ENCODE peak calls at places on chromosomes 12 and 14, in four cellular contexts. One of them, this sample, is unnamed.

GRCh38 chr14:49566714-49567113 is 19.5 kb downstream of the RPS29 start:
- DNase-seq in CD8-positive, alpha-beta T cell: no peak
- DNase-seq in fibroblast of the aortic adventitia: no peak
- DNase-seq in pancreas: no peak
- DNase-seq in this sample: no peak

GRCh38 chr14:100471451-100472093 is 115.6 kb downstream of the BEGAIN start:
- DNase-seq in CD8-positive, alpha-beta T cell: no peak
- DNase-seq in fibroblast of the aortic adventitia: no peak
- DNase-seq in pancreas: no peak
- DNase-seq in this sample: no peak

GRCh38 chr12:51323966-51324895 is at the start of gene BIN2:
- DNase-seq in fibroblast of the aortic adventitia: no peak
- DNase-seq in pancreas: no peak
- DNase-seq in CD8-positive, alpha-beta T cell: peak; percentile 70
- DNase-seq in this sample: no peak

GRCh38 chr12:127582074-127582473 is 684.9 kb upstream of the TMEM132C start:
- DNase-seq in fibroblast of the aortic adventitia: peak; percentile 30
- DNase-seq in CD8-positive, alpha-beta T cell: no peak
- DNase-seq in pancreas: no peak
- DNase-seq in this sample: no peak

GRCh38 chr14:20400589-20400964 is 12.7 kb downstream of the TEP1 start:
- DNase-seq in pancreas: no peak
- DNase-seq in CD8-positive, alpha-beta T cell: no peak
- DNase-seq in fibroblast of the aortic adventitia: no peak
- DNase-seq in this sample: no peak

GRCh38 chr14:105863296-105864108 is 337.1 kb downstream of the TMEM121 start:
- DNase-seq in pancreas: peak; percentile 6
- DNase-seq in CD8-positive, alpha-beta T cell: no peak
- DNase-seq in fibroblast of the aortic adventitia: no peak
- DNase-seq in this sample: no peak

GRCh38 chr12:108622425-108622824 is 11.3 kb downstream of the SELPLG start:
- DNase-seq in pancreas: no peak
- DNase-seq in fibroblast of the aortic adventitia: peak; percentile 48
- DNase-seq in CD8-positive, alpha-beta T cell: no peak
- DNase-seq in this sample: no peak

GRCh38 chr12:42641231-42641630 is 51.7 kb upstream of the PRICKLE1 start:
- DNase-seq in CD8-positive, alpha-beta T cell: no peak
- DNase-seq in fibroblast of the aortic adventitia: peak; percentile 16
- DNase-seq in pancreas: no peak
- DNase-seq in this sample: no peak

GRCh38 chr14:106094654-106095189 is 568.3 kb downstream of the TMEM121 start:
- DNase-seq in CD8-positive, alpha-beta T cell: no peak
- DNase-seq in pancreas: no peak
- DNase-seq in fibroblast of the aortic adventitia: no peak
- DNase-seq in this sample: no peak

GRCh38 chr14:96582641-96582980 is 80.4 kb downstream of the PAPOLA start:
- DNase-seq in pancreas: no peak
- DNase-seq in CD8-positive, alpha-beta T cell: no peak
- DNase-seq in fibroblast of the aortic adventitia: no peak
- DNase-seq in this sample: no peak

DNA sequence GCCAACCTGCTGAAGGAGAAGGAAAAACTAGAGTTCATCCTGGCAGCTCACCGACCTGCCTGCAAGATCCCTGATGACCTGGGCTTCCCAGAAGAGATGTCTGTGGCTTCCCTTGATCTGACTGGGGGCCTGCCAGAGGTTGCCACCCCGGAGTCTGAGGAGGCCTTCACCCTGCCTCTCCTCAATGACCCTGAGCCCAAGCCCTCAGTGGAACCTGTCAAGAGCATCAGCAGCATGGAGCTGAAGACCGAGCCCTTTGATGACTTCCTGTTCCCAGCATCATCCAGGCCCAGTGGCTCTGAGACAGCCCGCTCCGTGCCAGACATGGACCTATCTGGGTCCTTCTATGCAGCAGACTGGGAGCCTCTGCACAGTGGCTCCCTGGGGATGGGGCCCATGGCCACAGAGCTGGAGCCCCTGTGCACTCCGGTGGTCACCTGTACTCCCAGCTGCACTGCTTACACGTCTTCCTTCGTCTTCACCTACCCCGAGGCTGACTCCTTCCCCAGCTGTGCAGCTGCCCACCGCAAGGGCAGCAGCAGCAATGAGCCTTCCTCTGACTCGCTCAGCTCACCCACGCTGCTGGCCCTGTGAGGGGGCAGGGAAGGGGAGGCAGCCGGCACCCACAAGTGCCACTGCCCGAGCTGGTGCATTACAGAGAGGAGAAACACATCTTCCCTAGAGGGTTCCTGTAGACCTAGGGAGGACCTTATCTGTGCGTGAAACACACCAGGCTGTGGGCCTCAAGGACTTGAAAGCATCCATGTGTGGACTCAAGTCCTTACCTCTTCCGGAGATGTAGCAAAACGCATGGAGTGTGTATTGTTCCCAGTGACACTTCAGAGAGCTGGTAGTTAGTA is 2.4 kb downstream of the FOS start:
- DNase-seq in fibroblast of the aortic adventitia: no peak
- DNase-seq in CD8-positive, alpha-beta T cell: no peak
- DNase-seq in pancreas: peak; percentile 60
- DNase-seq in this sample: no peak
- H3K4me3 ChIP-seq in fibroblast of the aortic adventitia: no peak overlapping the region
- H3K4me3 ChIP-seq in CD8-positive, alpha-beta T cell: no peak overlapping the region
- H3K4me3 ChIP-seq in pancreas: no peak overlapping the region
- H3K4me3 ChIP-seq in this sample: no peak overlapping the region

DNA sequence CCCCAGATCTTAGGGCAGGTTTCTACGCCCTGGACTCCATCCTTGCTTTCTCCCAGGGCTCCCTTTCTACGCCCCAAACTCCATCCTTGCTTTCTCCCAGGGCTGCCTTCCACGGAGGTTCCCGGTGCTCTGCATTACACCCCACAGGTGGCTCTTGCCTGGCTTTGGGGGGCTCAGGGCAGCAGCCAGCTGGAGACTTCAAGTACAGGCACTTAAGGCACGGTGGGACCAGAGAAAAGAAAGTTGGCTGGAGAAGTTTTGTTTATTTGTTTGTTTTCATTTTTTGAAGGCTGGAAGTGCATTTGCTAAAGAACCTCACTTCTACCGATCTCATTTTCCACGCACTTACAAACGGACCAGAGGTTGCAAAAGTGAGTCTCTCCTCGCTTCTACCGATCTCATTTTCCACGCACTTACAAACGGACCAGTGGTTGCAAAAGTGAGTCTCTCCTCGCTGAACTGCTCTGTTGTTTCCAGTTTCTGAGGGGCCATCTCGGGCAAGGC is 103.8 kb upstream of the MED13L start:
- DNase-seq in CD8-positive, alpha-beta T cell: no peak
- DNase-seq in pancreas: no peak
- DNase-seq in fibroblast of the aortic adventitia: no peak
- DNase-seq in this sample: no peak
- TF ChIP-seq CTCF in CD8-positive, alpha-beta T cell: no peak
- TF ChIP-seq CTCF in pancreas: no peak
- TF ChIP-seq CTCF in fibroblast of the aortic adventitia: no peak
- TF ChIP-seq CTCF in this sample: no peak

DNA sequence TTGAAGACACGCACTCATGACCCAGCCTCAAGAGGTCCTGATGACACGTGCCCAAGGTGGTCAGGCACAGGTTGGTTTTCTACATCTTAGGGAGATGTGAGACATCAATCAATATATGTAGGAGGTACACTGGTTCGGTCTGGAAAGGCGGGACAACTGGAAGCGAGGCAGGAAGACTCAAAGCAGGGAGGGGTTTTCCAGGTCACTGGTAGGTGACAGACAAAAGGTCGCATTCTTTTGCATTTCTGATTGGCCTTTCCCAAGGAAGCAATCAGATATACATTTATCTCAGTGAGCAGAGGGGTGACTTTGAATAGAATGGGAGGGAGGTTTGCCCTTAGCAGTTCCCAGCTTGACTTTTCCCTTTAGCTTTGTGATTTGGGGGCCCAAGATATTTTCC is 38.6 kb downstream of the GLT1D1 start:
- DNase-seq in CD8-positive, alpha-beta T cell: no peak
- DNase-seq in pancreas: no peak
- DNase-seq in fibroblast of the aortic adventitia: no peak
- DNase-seq in this sample: no peak
- H3K4me3 ChIP-seq in CD8-positive, alpha-beta T cell: no peak overlapping the region
- H3K4me3 ChIP-seq in pancreas: no peak overlapping the region
- H3K4me3 ChIP-seq in fibroblast of the aortic adventitia: no peak overlapping the region
- H3K4me3 ChIP-seq in this sample: no peak overlapping the region

GRCh38 chr12:10688042-10688441 is 14.2 kb upstream of the STYK1 start:
- DNase-seq in pancreas: no peak
- DNase-seq in CD8-positive, alpha-beta T cell: no peak
- DNase-seq in fibroblast of the aortic adventitia: no peak
- DNase-seq in this sample: no peak
- TF ChIP-seq CTCF in pancreas: no peak
- TF ChIP-seq CTCF in CD8-positive, alpha-beta T cell: no peak
- TF ChIP-seq CTCF in fibroblast of the aortic adventitia: no peak
- TF ChIP-seq CTCF in this sample: no peak

GRCh38 chr14:91350813-91351507 is 66.7 kb downstream of the CCDC88C start:
- DNase-seq in CD8-positive, alpha-beta T cell: no peak
- DNase-seq in fibroblast of the aortic adventitia: no peak
- DNase-seq in pancreas: no peak
- DNase-seq in this sample: no peak

GRCh38 chr14:91351508-91351853 is 66.1 kb downstream of the CCDC88C start:
- DNase-seq in pancreas: no peak
- DNase-seq in fibroblast of the aortic adventitia: no peak
- DNase-seq in CD8-positive, alpha-beta T cell: no peak
- DNase-seq in this sample: no peak

GRCh38 chr14:91350483-91350812 is 67.2 kb downstream of the CCDC88C start:
- DNase-seq in fibroblast of the aortic adventitia: no peak
- DNase-seq in pancreas: no peak
- DNase-seq in CD8-positive, alpha-beta T cell: no peak
- DNase-seq in this sample: no peak

GRCh38 chr14:91352696-91353692 is 64.6 kb downstream of the CCDC88C start:
- DNase-seq in CD8-positive, alpha-beta T cell: no peak
- DNase-seq in fibroblast of the aortic adventitia: no peak
- DNase-seq in pancreas: no peak
- DNase-seq in this sample: no peak

DNA sequence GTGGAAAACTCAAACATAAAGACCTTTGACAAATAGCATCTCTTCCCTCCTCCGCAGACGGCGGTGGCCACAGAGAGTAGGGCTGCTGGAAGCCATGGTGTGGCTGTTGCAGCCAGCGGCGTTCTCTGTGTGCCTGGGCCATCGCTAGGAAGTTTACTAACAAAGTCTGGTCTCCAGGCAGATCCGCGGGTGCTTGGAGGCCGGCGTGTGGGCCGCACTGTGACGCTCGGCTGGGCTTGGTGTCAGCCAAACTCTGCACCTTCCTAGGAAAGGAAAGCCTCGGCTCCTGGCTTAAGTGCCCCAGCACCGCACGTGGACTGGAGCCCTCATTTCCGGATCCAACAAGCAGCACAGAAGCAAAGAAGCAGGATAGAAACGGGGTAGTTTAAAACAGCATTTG is 65.5 kb downstream of the CCDC88C start:
- DNase-seq in fibroblast of the aortic adventitia: peak; percentile 22
- DNase-seq in CD8-positive, alpha-beta T cell: no peak
- DNase-seq in pancreas: no peak
- DNase-seq in this sample: no peak
- H3K4me3 ChIP-seq in fibroblast of the aortic adventitia: no peak overlapping the region
- H3K4me3 ChIP-seq in CD8-positive, alpha-beta T cell: no peak overlapping the region
- H3K4me3 ChIP-seq in pancreas: no peak overlapping the region
- H3K4me3 ChIP-seq in this sample: no peak overlapping the region

DNA sequence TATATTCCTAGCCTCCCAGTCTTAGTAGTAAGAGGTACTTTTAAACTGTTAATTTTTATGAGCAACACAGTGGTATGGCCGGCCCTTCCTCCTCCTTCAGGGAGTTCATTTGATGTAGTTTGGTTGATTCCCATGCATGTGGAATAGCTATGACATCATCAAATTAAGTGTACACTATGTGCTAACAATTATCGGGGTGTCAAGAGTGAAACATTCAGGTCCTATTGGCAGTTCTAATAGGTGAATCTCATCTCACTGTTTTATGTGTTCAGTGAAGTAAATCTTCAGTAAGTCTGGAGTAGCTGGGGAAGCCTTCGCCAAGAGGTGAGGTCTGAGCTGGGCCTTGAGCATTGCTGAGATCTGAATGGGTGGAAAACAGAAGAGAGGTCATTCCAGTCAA is 656.5 kb downstream of the DIO2 start:
- DNase-seq in pancreas: no peak
- DNase-seq in fibroblast of the aortic adventitia: no peak
- DNase-seq in CD8-positive, alpha-beta T cell: no peak
- DNase-seq in this sample: no peak
- TF ChIP-seq CTCF in pancreas: no peak
- TF ChIP-seq CTCF in fibroblast of the aortic adventitia: no peak
- TF ChIP-seq CTCF in CD8-positive, alpha-beta T cell: no peak
- TF ChIP-seq CTCF in this sample: no peak

This sample was measured in HFF-Myc.